ENCODE peak calls at places on chromosomes 2 and 18, in nine cellular contexts. G is body of pancreas, M is Karpas-422, U is right lobe of liver, F is IMR-90, C is A549, Q is HAP-1, H is mesendoderm, E is pancreas. V is an unnamed sample. For H3K4me1, the result is how much of the 10 kb centered on the place peaks cover.

GRCh38 chr2:9107168-9108025 is 99.2 kb upstream of the ASAP2 start:
- DNase-seq in U (no peak), E (no peak), C (no peak), M (no peak), F (no peak), Q (no peak), G (no peak), H (no peak), V (no peak)

GRCh38 chr18:46718501-46719341 is 38.1 kb downstream of the ST8SIA5 start:
- DNase-seq in G (no peak), E (no peak), Q (no peak), U (no peak), M (no peak), H (peak), C (peak), F (peak), V (no peak)

GRCh38 chr2:144517825-144518699 is 1.9 kb downstream of the ZEB2 start:
- DNase-seq in U (no peak), E (no peak), C (no peak), H (peak), F (no peak), M (peak), G (no peak), Q (no peak), V (peak)

GRCh38 chr2:77201755-77202154 is 320.4 kb downstream of the LRRTM4 start:
- DNase-seq in F (no peak), G (no peak), H (no peak), M (no peak), Q (no peak), E (no peak), U (no peak), C (no peak), V (no peak)

GRCh38 chr18:48796491-48797205 is 154.1 kb downstream of the SMAD7 start:
- DNase-seq in E (no peak), H (no peak), C (no peak), Q (no peak), G (no peak), M (no peak), U (no peak), F (no peak), V (peak)

GRCh38 chr2:10235909-10236550 is 66.7 kb upstream of the HPCAL1 start:
- DNase-seq in H (no peak), Q (no peak), F (no peak), U (no peak), C (no peak), E (no peak), M (no peak), G (no peak), V (no peak)

GRCh38 chr2:217964658-217965161 is 38.1 kb downstream of the TNS1 start:
- DNase-seq in F (no peak), C (no peak), U (peak), M (no peak), H (peak), E (no peak), G (no peak), Q (no peak), V (peak)

GRCh38 chr2:49973917-49974368 is 819.6 kb upstream of the FSHR start:
- DNase-seq in U (peak), G (peak), H (peak), C (peak), Q (peak), E (peak), M (no peak), F (no peak), V (peak)

GRCh38 chr2:182642328-182642727 is 73.7 kb upstream of the DNAJC10 start:
- DNase-seq in E (no peak), U (peak), F (peak), H (peak), Q (peak), M (peak), G (peak), C (peak), V (no peak)

GRCh38 chr2:227860116-227860724 is 11.2 kb upstream of the DAW1 start:
- DNase-seq in H (no peak), E (no peak), F (no peak), Q (no peak), U (no peak), C (no peak), G (no peak), M (no peak), V (no peak)

GRCh38 chr2:128028668-128029054 is 802 bp upstream of the SAP130 start:
- DNase-seq in Q (no peak), C (no peak), G (no peak), M (peak), E (no peak), F (no peak), H (no peak), U (no peak), V (no peak)

GRCh38 chr2:20650412-20650879 is 452 bp downstream of the HS1BP3 start:
- DNase-seq in U (no peak), G (peak), M (peak), E (peak), H (peak), F (peak), Q (peak), C (peak), V (peak)

GRCh38 chr18:58990720-58991119 is 126.0 kb downstream of the ZNF532 start:
- DNase-seq in C (no peak), E (no peak), F (no peak), H (no peak), M (no peak), G (no peak), Q (no peak), U (no peak), V (no peak)

GRCh38 chr18:58989184-58989759 is 124.6 kb downstream of the ZNF532 start:
- DNase-seq in E (no peak), C (no peak), Q (no peak), F (no peak), H (no peak), G (no peak), U (no peak), M (no peak), V (no peak)

GRCh38 chr18:58993260-58993659 is 128.6 kb downstream of the ZNF532 start:
- DNase-seq in G (peak), U (no peak), F (peak), Q (no peak), E (no peak), H (no peak), M (no peak), C (peak), V (no peak)

GRCh38 chr18:58992301-58993231 is 127.9 kb downstream of the ZNF532 start:
- DNase-seq in H (no peak), E (no peak), M (no peak), G (no peak), Q (no peak), U (no peak), F (no peak), C (peak), V (no peak)

GRCh38 chr18:58991127-58991798 is 126.6 kb downstream of the ZNF532 start:
- DNase-seq in M (no peak), F (peak), Q (no peak), C (no peak), H (no peak), E (no peak), G (no peak), U (no peak), V (no peak)
- H3K4me1 ChIP-seq in M (under half), F (under half), Q (under half), C (under half), H (under half), E (under half), G (under half), U (under half), V (under half)

DNA sequence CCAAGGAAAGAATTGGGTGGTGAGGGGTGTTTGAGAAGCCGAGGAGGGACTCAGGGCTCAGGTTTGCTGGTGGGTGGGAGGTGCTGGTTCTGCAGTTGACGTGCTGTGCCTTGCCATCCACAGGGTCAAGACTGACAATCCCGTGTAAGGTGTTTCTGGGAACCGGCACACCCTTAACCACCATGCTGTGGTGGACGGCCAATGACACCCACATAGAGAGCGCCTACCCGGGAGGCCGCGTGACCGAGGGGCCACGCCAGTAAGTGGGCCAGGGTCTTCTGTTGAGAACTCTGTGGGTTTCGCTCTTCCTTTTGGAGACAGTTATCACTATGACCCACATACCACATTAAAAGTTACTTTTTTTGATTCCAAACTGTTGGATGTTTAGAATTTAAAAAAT is 32.6 kb downstream of the IL1R2 start:
- DNase-seq in U (no peak), E (no peak), G (no peak), F (no peak), H (no peak), Q (no peak), M (no peak), C (no peak), V (no peak)
- H3K4me1 ChIP-seq in U (under half), E (under half), G (under half), F (under half), H (under half), Q (under half), M (under half), C (half or more), V (under half)

DNA sequence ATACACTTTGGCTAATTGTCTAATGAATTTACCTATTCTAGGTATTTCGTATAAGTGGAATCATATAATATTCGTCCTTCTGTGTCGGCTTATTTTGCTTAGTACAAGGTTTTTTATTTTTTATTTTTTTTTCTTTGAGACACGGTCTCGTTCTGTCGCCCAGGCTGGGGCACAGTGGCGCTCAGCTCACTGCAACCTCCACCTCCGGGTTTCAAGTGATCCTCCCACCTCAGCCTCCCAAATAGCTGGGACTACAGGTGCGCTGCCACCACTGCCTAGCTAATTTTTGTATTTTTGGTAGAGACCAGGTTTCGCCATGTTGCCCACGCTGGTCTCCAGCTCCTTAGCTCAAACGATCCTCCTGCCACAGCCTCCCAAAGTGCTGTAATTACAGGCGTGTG is 38.2 kb downstream of the PCBP1 start:
- DNase-seq in G (no peak), C (no peak), H (no peak), M (no peak), U (no peak), Q (no peak), E (no peak), F (no peak), V (no peak)
- H3K4me1 ChIP-seq in G (under half), C (under half), H (under half), M (half or more), U (under half), Q (under half), E (under half), F (under half), V (under half)

GRCh38 chr2:21696900-21697299 is 573.1 kb downstream of the TDRD15 start:
- DNase-seq in G (no peak), Q (no peak), U (no peak), C (no peak), M (no peak), E (no peak), H (no peak), F (no peak), V (no peak)

GRCh38 chr2:21700644-21701043 is 576.9 kb downstream of the TDRD15 start:
- DNase-seq in H (no peak), G (no peak), M (no peak), C (no peak), U (no peak), E (no peak), F (no peak), Q (no peak), V (no peak)
- H3K4me1 ChIP-seq in H (under half), G (under half), M (under half), C (under half), U (under half), E (under half), F (under half), Q (under half), V (under half)

DNA sequence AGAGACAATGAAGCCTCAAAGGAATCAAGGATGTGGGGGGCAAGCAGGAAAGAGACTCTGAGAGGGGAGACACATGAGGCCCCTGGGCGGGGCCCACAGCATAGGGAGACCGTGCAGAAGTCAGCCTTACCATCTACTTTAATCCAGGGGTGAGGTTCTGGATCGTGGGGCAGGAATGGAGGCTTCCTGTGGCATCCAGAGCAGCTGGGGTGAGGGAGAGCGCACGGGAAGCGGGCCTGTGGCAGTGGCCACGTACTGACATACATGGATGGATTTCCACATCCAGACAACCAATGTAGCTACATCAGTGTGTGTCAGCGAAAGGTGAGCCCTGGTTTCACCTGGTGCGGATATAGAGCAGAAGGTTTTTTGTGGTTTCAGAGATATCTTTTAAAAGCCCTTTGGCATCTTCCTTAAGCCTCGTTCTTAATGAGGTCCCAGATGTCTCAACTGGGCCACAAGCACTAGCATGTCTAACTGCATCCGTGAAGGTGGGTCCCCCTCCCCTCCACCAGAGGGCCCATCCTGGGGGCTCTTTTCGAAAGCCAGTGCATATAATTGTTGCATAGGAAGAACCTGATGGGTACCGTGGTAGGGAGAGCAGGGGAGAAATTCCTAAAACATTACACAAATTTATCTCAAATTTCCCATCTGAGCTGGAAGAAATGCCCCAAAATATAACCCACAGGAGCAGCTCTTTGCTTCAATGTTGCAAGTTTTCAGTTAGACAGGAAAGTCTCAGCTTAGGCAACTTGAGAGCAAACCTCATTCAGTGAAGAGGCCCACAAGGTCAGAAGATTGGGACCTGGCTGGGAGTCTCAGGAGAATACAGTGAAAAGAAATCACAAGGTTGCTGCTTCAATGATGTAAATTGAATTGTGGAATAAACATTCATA is 90.9 kb downstream of the SP3 start:
- DNase-seq in C (no peak), G (no peak), E (no peak), H (no peak), F (no peak), Q (no peak), U (peak), M (peak), V (no peak)
- H3K4me1 ChIP-seq in C (under half), G (under half), E (under half), H (under half), F (under half), Q (under half), U (under half), M (half or more), V (under half)

DNA sequence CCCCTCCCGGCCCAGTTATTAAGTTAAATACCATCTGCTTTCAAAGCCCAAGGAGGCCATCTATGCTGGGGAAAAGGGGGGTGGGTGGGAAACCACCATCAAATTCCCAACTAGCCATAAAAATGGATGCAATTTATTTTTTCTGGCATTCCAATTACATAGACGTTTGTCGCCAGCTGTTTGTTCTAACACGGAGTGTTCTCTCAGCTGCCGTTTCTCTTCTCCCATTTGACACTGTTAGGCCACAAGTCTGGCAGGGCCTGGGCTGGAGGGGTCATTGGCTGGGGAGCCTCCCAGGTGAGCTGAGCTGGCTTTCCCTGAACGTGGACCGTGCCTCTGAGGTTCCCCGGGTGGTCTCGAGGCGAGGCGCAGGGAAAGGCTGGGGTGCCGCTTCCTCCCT is 16.6 kb downstream of the ATOH8 start:
- DNase-seq in H (no peak), G (no peak), F (peak), Q (no peak), E (no peak), U (no peak), C (no peak), M (no peak), V (no peak)
- H3K4me1 ChIP-seq in H (under half), G (half or more), F (under half), Q (under half), E (under half), U (under half), C (half or more), M (under half), V (under half)

GRCh38 chr2:64748147-64748546 is 94.4 kb upstream of the SERTAD2 start:
- DNase-seq in F (no peak), Q (no peak), E (no peak), G (no peak), H (no peak), U (no peak), M (peak), C (no peak), V (no peak)
- H3K4me1 ChIP-seq in F (under half), Q (under half), E (under half), G (under half), H (under half), U (under half), M (half or more), C (under half), V (half or more)

GRCh38 chr18:32083781-32084180 is 7.9 kb upstream of the RNF138 start:
- DNase-seq in F (no peak), U (no peak), G (no peak), M (no peak), C (no peak), Q (no peak), H (no peak), E (no peak), V (no peak)
- H3K4me1 ChIP-seq in F (under half), U (under half), G (under half), M (under half), C (under half), Q (under half), H (under half), E (under half), V (under half)

DNA sequence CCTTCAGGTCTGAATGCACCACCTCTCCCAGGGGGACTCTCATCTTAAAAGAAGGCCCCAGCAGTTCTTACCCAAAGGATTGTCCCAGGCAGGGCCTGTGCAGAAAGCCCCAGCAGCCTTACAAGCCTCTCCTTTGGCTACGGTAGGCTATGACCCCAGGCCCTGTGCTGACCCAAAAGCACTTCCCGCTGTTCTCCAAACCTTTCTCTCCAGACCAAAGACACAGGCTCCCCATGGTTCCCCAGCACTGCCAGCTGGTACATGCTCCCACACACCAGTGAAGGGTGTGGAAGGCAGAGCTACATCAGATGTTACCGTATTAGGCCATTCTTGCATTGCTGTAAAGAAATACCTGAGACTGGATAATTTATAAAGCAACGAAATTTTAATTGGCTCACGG is 35.4 kb downstream of the LBH start:
- DNase-seq in Q (no peak), F (no peak), M (no peak), H (no peak), E (no peak), C (no peak), G (no peak), U (no peak), V (no peak)
- H3K4me1 ChIP-seq in Q (under half), F (under half), M (under half), H (under half), E (under half), C (under half), G (under half), U (under half), V (under half)

GRCh38 chr18:44708451-44709083 is 27.9 kb downstream of the SETBP1 start:
- DNase-seq in E (no peak), U (no peak), F (peak), C (no peak), G (no peak), Q (no peak), H (no peak), M (no peak), V (no peak)
- H3K4me1 ChIP-seq in E (under half), U (under half), F (under half), C (under half), G (under half), Q (under half), H (under half), M (under half), V (under half)